ENCODE peak calls at places on chromosomes 5 and 9, in six cellular contexts. S is Calu3, M is NCI-H748 treated with DMSO at 0.1 percent for 48 hours, T is Right ventricle myocardium superior, X is COR-L47, K is putamen. W is an unnamed sample.

GRCh38 chr5:115377468-115378217 is 81.2 kb upstream of the CCDC112 start:
- DNase-seq in X (no peak), T (no peak), S (peak), M (no peak), K (no peak), W (no peak)

GRCh38 chr5:161530700-161531099 is 15.8 kb downstream of the GABRB2 start:
- DNase-seq in T (no peak), X (no peak), S (no peak), M (no peak), K (no peak), W (no peak)

GRCh38 chr9:129285979-129286772 is 108.1 kb upstream of the IER5L start:
- DNase-seq in M (no peak), X (no peak), S (no peak), K (no peak), T (no peak), W (no peak)

GRCh38 chr5:125006011-125006685 is 259.7 kb upstream of the ZNF608 start:
- DNase-seq in K (no peak), M (peak), T (no peak), S (no peak), X (peak), W (no peak)

GRCh38 chr5:176739461-176740051 is 70.8 kb upstream of the UNC5A start:
- DNase-seq in S (no peak), X (peak), M (no peak), T (no peak), K (no peak), W (no peak)

GRCh38 chr9:2722715-2723114 is 5.4 kb downstream of the KCNV2 start:
- DNase-seq in K (no peak), S (no peak), X (no peak), T (no peak), M (no peak), W (peak)

GRCh38 chr5:20340123-20340522 is 352.1 kb upstream of the CDH18 start:
- DNase-seq in T (no peak), K (no peak), X (no peak), S (no peak), M (no peak), W (no peak)

GRCh38 chr9:99015448-99015847 is 71.7 kb downstream of the COL15A1 start:
- DNase-seq in K (no peak), M (no peak), T (no peak), X (no peak), S (no peak), W (no peak)

GRCh38 chr5:171521219-171521633 is 101.8 kb downstream of the FGF18 start:
- DNase-seq in S (peak), M (no peak), T (no peak), K (peak), X (no peak), W (no peak)

GRCh38 chr9:5531251-5531972 is 21.1 kb downstream of the PDCD1LG2 start:
- DNase-seq in K (no peak), S (no peak), M (no peak), X (no peak), T (no peak), W (no peak)